ENCODE peak calls at places on chromosomes 11 and 22, in ten cellular contexts. I is esophagus muscularis mucosa; Q is upper lobe of right lung; S is heart right ventricle; V is SJSA1; L is IMR-90; Y is right lobe of liver; H is A673; R is CD8-positive, alpha-beta T cell; O is tibial nerve. T is an unnamed sample.
A peak's percentile ranks its signal among the peaks of the same experiment; 100 is the strongest.

GRCh38 chr11:75508051-75508561 is 17.6 kb downstream of the GDPD5 start:
- DNase-seq in I (no peak), Q (no peak), S (no peak), V (no peak), L (no peak), Y (no peak), H (no peak), R (peak; percentile 71), O (no peak), T (no peak)

GRCh38 chr11:102470257-102470656 is 17.7 kb upstream of the TMEM123 start:
- DNase-seq in I (no peak), Q (no peak), S (no peak), V (no peak), L (no peak), Y (no peak), H (no peak), R (no peak), O (no peak), T (no peak)

GRCh38 chr11:8656291-8656690 is 26.2 kb downstream of the TRIM66 start:
- DNase-seq in I (no peak), Q (no peak), S (no peak), V (no peak), L (no peak), Y (no peak), H (no peak), R (no peak), O (no peak), T (no peak)

GRCh38 chr11:78828582-78829520 is 254.2 kb upstream of the NARS2 start:
- DNase-seq in I (no peak), Q (no peak), S (no peak), V (no peak), L (no peak), Y (no peak), H (no peak), R (no peak), O (no peak), T (no peak)

GRCh38 chr11:134460881-134461280 is 48.8 kb upstream of the B3GAT1 start:
- DNase-seq in I (no peak), Q (no peak), S (no peak), V (no peak), L (no peak), Y (no peak), H (no peak), R (no peak), O (no peak), T (no peak)

GRCh38 chr11:2781413-2782274 is 81.8 kb upstream of the KCNQ1OT1 start:
- DNase-seq in I (peak; percentile 89), Q (peak; percentile 59), S (peak; percentile 34), V (peak; percentile 43), L (peak; percentile 21), Y (peak; percentile 15), H (no peak), R (peak; percentile 44), O (no peak), T (peak; percentile 45)

GRCh38 chr22:36397767-36398093 is 10.0 kb upstream of the MYH9 start:
- DNase-seq in I (no peak), Q (no peak), S (no peak), V (no peak), L (no peak), Y (no peak), H (no peak), R (no peak), O (no peak), T (no peak)

GRCh38 chr11:130677486-130678153 is 229.2 kb downstream of the ADAMTS15 start:
- DNase-seq in I (peak; percentile 90), Q (no peak), S (peak; percentile 46), V (peak; percentile 74), L (peak; percentile 70), Y (no peak), H (peak; percentile 54), R (no peak), O (no peak), T (no peak)

GRCh38 chr11:72243173-72243566 is 806 bp downstream of the PHOX2A start:
- DNase-seq in I (no peak), Q (peak; percentile 56), S (no peak), V (no peak), L (no peak), Y (no peak), H (no peak), R (no peak), O (no peak), T (no peak)

GRCh38 chr11:6655020-6655789 is 404 bp downstream of the DCHS1 start:
- DNase-seq in I (peak; percentile 91), Q (peak; percentile 68), S (peak; percentile 41), V (no peak), L (no peak), Y (no peak), H (peak; percentile 8), R (peak; percentile 62), O (no peak), T (no peak)

DNA sequence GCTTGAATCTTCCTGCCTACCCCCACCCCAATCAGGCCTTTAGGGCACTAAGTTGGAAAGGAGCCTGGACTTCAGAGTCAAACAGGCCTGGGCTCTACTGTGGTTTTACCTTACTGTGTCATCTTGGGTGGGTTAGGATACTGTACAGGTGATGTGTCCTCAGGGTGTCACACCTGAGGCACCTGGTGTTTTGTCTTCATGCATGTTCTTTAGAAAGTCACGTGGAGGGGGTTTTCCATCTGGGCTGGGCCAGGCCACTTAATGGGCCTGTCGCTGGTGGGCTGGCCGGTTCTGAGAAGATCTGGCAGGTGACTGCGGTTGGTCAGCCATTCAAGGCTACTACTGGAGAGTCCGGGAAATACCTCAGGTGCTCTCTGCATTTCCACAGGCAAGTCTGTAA is 92.6 kb downstream of the SWAP70 start:
- DNase-seq in I (no peak), Q (no peak), S (no peak), V (no peak), L (no peak), Y (no peak), H (no peak), R (no peak), O (no peak), T (no peak)
- H3K4me1 ChIP-seq in I (peaks cover 52% of the 10 kb centered on the region), Q (peaks cover 33% of the 10 kb centered on the region), S (peaks cover 81% of the 10 kb centered on the region), V (peaks cover 87% of the 10 kb centered on the region), L (peaks cover 48% of the 10 kb centered on the region), Y (no peaks in the 10 kb centered on the region), H (peaks cover 24% of the 10 kb centered on the region), R (peaks cover 12% of the 10 kb centered on the region), O (peaks cover 28% of the 10 kb centered on the region), T (peaks cover 6% of the 10 kb centered on the region)

GRCh38 chr11:70064011-70064725 is 13.9 kb upstream of the ANO1 start:
- DNase-seq in I (peak; percentile 72), Q (no peak), S (no peak), V (peak; percentile 53), L (no peak), Y (no peak), H (no peak), R (peak; percentile 11), O (no peak), T (no peak)
- H3K27me3 ChIP-seq in I (peaks cover 52% of the 10 kb centered on the region), Q (peaks cover 18% of the 10 kb centered on the region), S (peaks cover 19% of the 10 kb centered on the region), V (peaks cover 27% of the 10 kb centered on the region), L (peaks cover 2% of the 10 kb centered on the region), Y (no peaks in the 10 kb centered on the region), H (peaks cover 11% of the 10 kb centered on the region), R (peaks cover 4% of the 10 kb centered on the region), O (no peaks in the 10 kb centered on the region), T (peaks cover 54% of the 10 kb centered on the region)

GRCh38 chr11:128478305-128478704 is 109.1 kb downstream of the ETS1 start:
- DNase-seq in I (no peak), Q (no peak), S (no peak), V (no peak), L (no peak), Y (no peak), H (no peak), R (no peak), O (no peak), T (no peak)

GRCh38 chr11:128476031-128476430 is 111.3 kb downstream of the ETS1 start:
- DNase-seq in I (no peak), Q (no peak), S (no peak), V (no peak), L (no peak), Y (no peak), H (no peak), R (no peak), O (no peak), T (no peak)

GRCh38 chr11:128480066-128480465 is 107.3 kb downstream of the ETS1 start:
- DNase-seq in I (no peak), Q (no peak), S (no peak), V (no peak), L (no peak), Y (no peak), H (no peak), R (no peak), O (no peak), T (no peak)

GRCh38 chr11:128476729-128477128 is 110.6 kb downstream of the ETS1 start:
- DNase-seq in I (no peak), Q (no peak), S (no peak), V (no peak), L (no peak), Y (no peak), H (no peak), R (peak; percentile 77), O (no peak), T (no peak)

DNA sequence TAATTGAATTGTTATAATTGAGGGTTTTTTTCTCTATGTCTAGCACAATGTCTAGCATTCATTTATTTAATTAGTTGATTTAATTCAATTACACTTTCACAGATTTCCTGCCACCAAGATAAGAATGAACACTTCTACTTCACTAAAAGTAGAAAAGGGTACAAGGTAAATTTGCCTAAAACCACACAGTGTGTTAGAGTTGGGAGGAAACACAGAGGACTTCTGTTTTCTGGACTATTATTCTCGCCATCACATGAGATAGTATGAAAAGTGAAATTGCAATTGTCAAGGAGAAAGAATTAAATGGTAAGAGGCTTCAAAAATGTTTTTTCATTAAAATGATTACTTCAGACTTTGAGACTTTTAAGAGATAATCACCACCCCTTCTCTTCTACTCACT is 109.5 kb downstream of the ETS1 start:
- DNase-seq in I (no peak), Q (no peak), S (no peak), V (no peak), L (no peak), Y (no peak), H (no peak), R (no peak), O (no peak), T (no peak)
- H3K4me1 ChIP-seq in I (peaks cover 88% of the 10 kb centered on the region), Q (peaks cover 97% of the 10 kb centered on the region), S (peaks cover 97% of the 10 kb centered on the region), V (peaks cover 44% of the 10 kb centered on the region), L (peaks cover 35% of the 10 kb centered on the region), Y (no peaks in the 10 kb centered on the region), H (no peaks in the 10 kb centered on the region), R (peaks cover 98% of the 10 kb centered on the region), O (peaks cover 59% of the 10 kb centered on the region), T (peaks cover 96% of the 10 kb centered on the region)

GRCh38 chr22:39234867-39235687 is 9.7 kb downstream of the PDGFB start:
- DNase-seq in I (no peak), Q (peak; percentile 77), S (peak; percentile 81), V (no peak), L (no peak), Y (no peak), H (no peak), R (no peak), O (no peak), T (peak; percentile 81)

GRCh38 chr22:39232806-39233735 is 11.7 kb downstream of the PDGFB start:
- DNase-seq in I (no peak), Q (no peak), S (no peak), V (no peak), L (no peak), Y (no peak), H (no peak), R (no peak), O (no peak), T (peak; percentile 52)

GRCh38 chr22:39232246-39232645 is 12.5 kb downstream of the PDGFB start:
- DNase-seq in I (no peak), Q (no peak), S (no peak), V (no peak), L (no peak), Y (no peak), H (no peak), R (no peak), O (no peak), T (no peak)

GRCh38 chr22:39234157-39234793 is 10.5 kb downstream of the PDGFB start:
- DNase-seq in I (no peak), Q (no peak), S (peak; percentile 84), V (no peak), L (no peak), Y (peak; percentile 62), H (no peak), R (no peak), O (no peak), T (no peak)

GRCh38 chr22:39233736-39234120 is 11.1 kb downstream of the PDGFB start:
- DNase-seq in I (no peak), Q (no peak), S (peak; percentile 80), V (no peak), L (no peak), Y (no peak), H (no peak), R (no peak), O (no peak), T (no peak)
- H3K27me3 ChIP-seq in I (peaks cover 36% of the 10 kb centered on the region), Q (no peaks in the 10 kb centered on the region), S (no peaks in the 10 kb centered on the region), V (no peaks in the 10 kb centered on the region), L (peaks cover under 1% of the 10 kb centered on the region), Y (no peaks in the 10 kb centered on the region), H (no peaks in the 10 kb centered on the region), R (no peaks in the 10 kb centered on the region), O (no peaks in the 10 kb centered on the region), T (peaks cover 98% of the 10 kb centered on the region)

T was measured in left lung.